ENCODE peak calls at places on chromosomes 4 and X, in eight cellular contexts. K, E, X, Y, V, R, W and S are unnamed samples.

GRCh38 chr4:83947811-83948210 is 411.9 kb downstream of the GPAT3 start:
- DNase-seq in K (no peak), E (no peak), X (no peak), V (no peak), W (no peak), Y (no peak), R (no peak), S (no peak)

GRCh38 chrX:15497865-15498264 is 2.7 kb upstream of the BMX start:
- DNase-seq in Y (peak; percentile 43), X (peak; percentile 38), R (peak; percentile 56), W (peak; percentile 38), V (peak; percentile 14), E (peak; percentile 24), K (peak; percentile 33), S (peak; percentile 35)

GRCh38 chr4:139728840-139729239 is 63.2 kb downstream of the MGST2 start:
- DNase-seq in X (peak; percentile 77), R (peak; percentile 21), W (no peak), K (no peak), V (no peak), E (no peak), Y (no peak), S (no peak)

GRCh38 chr4:59553739-59554126 is 1646.4 kb upstream of the ADGRL3 start:
- DNase-seq in R (no peak), V (no peak), Y (no peak), W (no peak), E (peak; percentile 67), X (no peak), K (no peak), S (no peak)

GRCh38 chrX:63350551-63350950 is 581 bp downstream of the SPIN4 start:
- DNase-seq in W (peak; percentile 20), R (peak; percentile 36), K (no peak), Y (peak; percentile 41), E (no peak), X (peak; percentile 15), V (peak; percentile 12), S (peak; percentile 47)

GRCh38 chrX:153767674-153768055 is 3.6 kb downstream of the PLXNB3 start:
- DNase-seq in X (no peak), Y (no peak), E (no peak), W (no peak), V (peak; percentile 2), R (no peak), K (no peak), S (no peak)

GRCh38 chrX:11331788-11332187 is 38.6 kb downstream of the AMELX start:
- DNase-seq in R (no peak), K (no peak), Y (no peak), E (no peak), V (no peak), W (no peak), X (no peak), S (no peak)

GRCh38 chr4:76275486-76276126 is 24.1 kb downstream of the FAM47E start:
- DNase-seq in Y (no peak), E (no peak), W (no peak), K (no peak), R (no peak), X (no peak), V (no peak), S (no peak)

GRCh38 chrX:40066700-40067099 is 31.1 kb downstream of the BCOR start:
- DNase-seq in R (no peak), X (no peak), K (no peak), V (no peak), Y (no peak), E (no peak), W (no peak), S (no peak)

GRCh38 chrX:31297881-31298280 is 226.0 kb upstream of the FTHL17 start:
- DNase-seq in K (no peak), X (no peak), Y (no peak), R (no peak), E (no peak), V (no peak), W (no peak), S (no peak)

GRCh38 chr4:47528651-47529050 is 43.6 kb downstream of the ATP10D start:
- DNase-seq in Y (no peak), R (no peak), W (no peak), K (no peak), E (peak; percentile 87), V (no peak), X (no peak), S (no peak)

GRCh38 chrX:41705680-41706374 is 17.1 kb downstream of the GPR34 start:
- DNase-seq in E (no peak), W (no peak), Y (no peak), X (no peak), K (no peak), R (no peak), V (no peak), S (peak; percentile 23)

GRCh38 chr4:100547541-100548208 is 29.9 kb upstream of the EMCN start:
- DNase-seq in V (no peak), X (no peak), W (no peak), E (no peak), K (no peak), R (no peak), Y (no peak), S (no peak)

GRCh38 chr4:93764647-93765246 is 63.8 kb upstream of the ATOH1 start:
- DNase-seq in V (no peak), Y (peak; percentile 40), E (peak; percentile 55), W (no peak), R (no peak), K (no peak), X (peak; percentile 26), S (peak; percentile 12)

GRCh38 chr4:6916069-6916586 is 6.5 kb downstream of the TBC1D14 start:
- DNase-seq in R (peak; percentile 41), Y (no peak), X (no peak), V (no peak), E (no peak), K (no peak), W (no peak), S (no peak)
- H3K4me3 ChIP-seq in R (no peak overlapping the region), Y (peak overlapping the region; percentile 78), X (no peak overlapping the region), V (no peak overlapping the region), E (no peak overlapping the region), K (peak overlapping the region; percentile 25), W (no peak overlapping the region), S (no peak overlapping the region)

DNA sequence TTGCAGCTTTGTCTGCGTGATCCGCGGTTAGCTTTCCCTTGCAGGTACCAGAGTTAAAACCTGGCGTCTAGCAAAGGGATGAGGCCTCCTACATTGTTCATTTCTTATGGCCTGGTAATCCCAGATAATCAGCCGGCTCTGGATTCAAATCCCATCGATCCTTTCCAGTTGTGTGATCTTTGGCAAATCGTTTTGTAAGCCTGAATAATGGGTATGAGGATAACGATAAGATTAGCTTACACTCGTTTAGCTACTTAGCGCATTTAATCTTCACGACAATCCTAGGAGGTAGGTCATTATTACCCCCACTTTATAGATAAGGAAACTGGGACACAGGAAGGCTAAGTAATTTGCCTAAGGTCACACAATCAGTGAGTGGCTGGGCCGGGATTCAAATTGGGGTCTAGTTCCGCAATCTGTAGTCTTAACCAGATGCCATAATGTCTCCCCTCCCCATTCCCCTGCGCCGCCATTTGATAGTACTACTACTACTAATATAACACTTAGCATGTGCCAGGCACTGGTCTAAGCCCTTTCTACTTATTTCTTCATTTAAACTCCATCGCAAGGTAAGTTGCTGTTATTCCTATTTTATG is 1.7 kb upstream of the UBA1 start:
- DNase-seq in V (no peak), Y (no peak), K (no peak), W (no peak), R (no peak), X (no peak), E (no peak), S (no peak)
- H3K4me3 ChIP-seq in V (no peak overlapping the region), Y (peak overlapping the region; percentile 68), K (peak overlapping the region; percentile 63), W (peak overlapping the region; percentile 51), R (no peak overlapping the region), X (no peak overlapping the region), E (peak overlapping the region; percentile 60), S (peak overlapping the region; percentile 85)

DNA sequence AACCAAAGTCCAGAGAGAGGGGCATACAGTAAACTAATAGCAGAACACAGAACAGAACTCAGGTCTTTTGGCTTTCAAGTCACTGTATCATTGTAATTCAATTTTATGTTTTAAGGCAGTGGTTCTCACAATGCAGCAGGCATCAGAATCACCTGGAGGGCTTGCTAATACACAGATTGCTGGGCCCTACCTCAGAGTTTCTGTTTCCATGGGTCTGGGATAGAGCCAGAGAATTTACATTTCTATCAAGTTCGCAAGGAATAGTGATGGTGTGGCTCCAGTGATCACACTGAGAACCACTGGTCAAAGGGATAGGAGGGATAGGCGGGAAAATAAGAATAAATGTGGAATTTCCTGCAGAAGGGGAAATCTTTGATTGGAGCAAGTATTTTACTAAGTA is 36.7 kb downstream of the LANCL3 start:
- DNase-seq in V (no peak), W (no peak), K (no peak), E (no peak), Y (no peak), X (no peak), R (no peak), S (no peak)
- H3K4me3 ChIP-seq in V (no peak overlapping the region), W (no peak overlapping the region), K (no peak overlapping the region), E (no peak overlapping the region), Y (no peak overlapping the region), X (no peak overlapping the region), R (no peak overlapping the region), S (no peak overlapping the region)

GRCh38 chr4:112510191-112510467 is 5.9 kb downstream of the NEUROG2 start:
- DNase-seq in K (no peak), X (no peak), R (no peak), W (no peak), E (no peak), V (no peak), Y (no peak), S (no peak)
- H3K4me3 ChIP-seq in K (peak overlapping the region; percentile 29), X (no peak overlapping the region), R (no peak overlapping the region), W (no peak overlapping the region), E (peak overlapping the region; percentile 7), V (peak overlapping the region; percentile 17), Y (peak overlapping the region; percentile 71), S (no peak overlapping the region)

DNA sequence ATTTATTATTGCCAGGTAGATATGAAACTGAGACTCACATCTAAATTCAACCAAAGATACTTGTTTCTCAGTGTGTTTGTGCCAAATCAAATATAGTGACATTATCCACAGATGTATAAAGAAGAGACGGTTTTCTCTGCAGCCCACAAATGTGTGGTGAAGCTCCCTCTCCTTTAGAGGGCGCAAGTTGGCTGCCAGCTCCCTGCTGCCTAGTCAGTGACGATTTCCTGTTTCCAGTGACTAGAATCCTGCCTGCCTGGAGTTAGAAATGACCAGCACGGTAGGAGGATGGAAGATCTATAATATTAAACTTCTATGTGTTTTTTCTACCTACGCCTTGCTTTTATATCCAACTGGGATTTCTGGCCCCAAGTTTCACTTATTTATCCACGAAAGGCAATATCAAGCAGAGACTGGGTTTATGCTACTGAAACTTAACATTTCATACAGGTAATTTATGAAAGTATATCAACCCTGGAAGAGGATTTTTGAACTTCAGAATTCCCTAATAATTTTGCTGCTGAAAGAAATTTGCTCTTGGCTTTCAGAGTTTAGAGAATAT is 1793.7 kb upstream of the TENM3 start:
- DNase-seq in V (no peak), Y (no peak), E (peak; percentile 24), X (no peak), W (no peak), K (no peak), R (no peak), S (peak; percentile 44)
- H3K4me3 ChIP-seq in V (no peak overlapping the region), Y (no peak overlapping the region), E (no peak overlapping the region), X (no peak overlapping the region), W (no peak overlapping the region), K (no peak overlapping the region), R (no peak overlapping the region), S (peak overlapping the region; percentile 30)

GRCh38 chrX:1025413-1025812 is 187.0 kb downstream of the CRLF2 start:
- DNase-seq in R (no peak), W (no peak), V (no peak), E (no peak), Y (no peak), X (no peak), K (no peak), S (no peak)
- H3K4me3 ChIP-seq in R (no peak overlapping the region), W (no peak overlapping the region), V (no peak overlapping the region), E (no peak overlapping the region), Y (no peak overlapping the region), X (no peak overlapping the region), K (no peak overlapping the region), S (no peak overlapping the region)